ENCODE peak calls at places on chromosome 4, in seven cellular contexts. V, M, Z, E, Y, T and H are unnamed samples.

GRCh38 chr4:68883870-68884269 is 67.7 kb downstream of the UGT2A3 start:
- DNase-seq in Y (no peak), Z (no peak), E (no peak), M (no peak), V (no peak), T (peak), H (no peak)

GRCh38 chr4:114535725-114536124 is 62.9 kb upstream of the UGT8 start:
- DNase-seq in Y (no peak), V (no peak), T (no peak), E (no peak), M (no peak), Z (no peak), H (no peak)

GRCh38 chr4:98663226-98664006 is 5.0 kb upstream of the TSPAN5 start:
- DNase-seq in Y (no peak), V (no peak), T (no peak), M (no peak), E (peak), Z (no peak), H (no peak)

GRCh38 chr4:174244441-174244840 is 39.0 kb downstream of the FBXO8 start:
- DNase-seq in V (peak), T (no peak), E (no peak), Z (no peak), M (no peak), Y (no peak), H (no peak)

GRCh38 chr4:69073375-69073774 is 22.9 kb upstream of the UGT2B7 start:
- DNase-seq in E (no peak), M (no peak), Y (no peak), V (no peak), T (no peak), Z (no peak), H (no peak)

GRCh38 chr4:32661229-32661628 is 1941.1 kb downstream of the PCDH7 start:
- DNase-seq in Z (no peak), M (no peak), Y (no peak), V (no peak), T (no peak), E (no peak), H (no peak)

GRCh38 chr4:48267574-48267973 is 2.1 kb downstream of the TEC start:
- DNase-seq in E (no peak), M (no peak), T (no peak), Z (no peak), Y (no peak), V (no peak), H (no peak)

GRCh38 chr4:39514888-39515401 is 12.3 kb downstream of the UGDH start:
- DNase-seq in V (peak), Y (peak), T (peak), M (peak), Z (no peak), E (peak), H (no peak)

GRCh38 chr4:127505203-127505602 is 127.6 kb upstream of the INTU start:
- DNase-seq in Z (no peak), T (peak), V (peak), E (no peak), Y (peak), M (no peak), H (no peak)

GRCh38 chr4:184693056-184693455 is 40.8 kb downstream of the CENPU start:
- DNase-seq in V (peak), E (no peak), Z (no peak), M (no peak), Y (no peak), T (no peak), H (no peak)

GRCh38 chr4:8410641-8411271 is 29.8 kb downstream of the ACOX3 start:
- DNase-seq in Y (peak), M (peak), Z (no peak), V (peak), E (peak), T (peak), H (no peak)

GRCh38 chr4:72300126-72300525 is 268.3 kb downstream of the NPFFR2 start:
- DNase-seq in Z (no peak), E (no peak), M (no peak), Y (no peak), T (no peak), V (no peak), H (no peak)

GRCh38 chr4:176668324-176668723 is 124.4 kb downstream of the VEGFC start:
- DNase-seq in Y (no peak), M (no peak), E (no peak), V (no peak), T (no peak), Z (no peak), H (no peak)

GRCh38 chr4:3679071-3679825 is 86.9 kb upstream of the ADRA2C start:
- DNase-seq in Y (no peak), E (no peak), T (no peak), M (no peak), Z (peak), V (no peak), H (no peak)

GRCh38 chr4:88219099-88219498 is 60.7 kb upstream of the ABCG2 start:
- DNase-seq in Z (no peak), E (no peak), T (no peak), M (peak), V (peak), Y (no peak), H (no peak)

GRCh38 chr4:7887415-7887814 is 52.2 kb downstream of the AFAP1 start:
- DNase-seq in M (no peak), E (no peak), Y (no peak), T (no peak), V (no peak), Z (no peak), H (no peak)

GRCh38 chr4:128354205-128354821 is 66.7 kb upstream of the PGRMC2 start:
- DNase-seq in Z (no peak), T (peak), Y (no peak), E (peak), M (peak), V (peak), H (no peak)

GRCh38 chr4:145153181-145153903 is 27.0 kb downstream of the OTUD4 start:
- DNase-seq in Z (no peak), T (peak), Y (no peak), V (peak), E (no peak), M (no peak), H (no peak)

GRCh38 chr4:165164257-165164656 is 43.1 kb upstream of the KLHL2 start:
- DNase-seq in V (no peak), E (no peak), Z (no peak), Y (no peak), T (no peak), M (no peak), H (no peak)

GRCh38 chr4:87986508-87986907 is 11.0 kb downstream of the SPP1 start:
- DNase-seq in Y (no peak), M (no peak), E (no peak), Z (no peak), T (no peak), V (no peak), H (no peak)

DNA sequence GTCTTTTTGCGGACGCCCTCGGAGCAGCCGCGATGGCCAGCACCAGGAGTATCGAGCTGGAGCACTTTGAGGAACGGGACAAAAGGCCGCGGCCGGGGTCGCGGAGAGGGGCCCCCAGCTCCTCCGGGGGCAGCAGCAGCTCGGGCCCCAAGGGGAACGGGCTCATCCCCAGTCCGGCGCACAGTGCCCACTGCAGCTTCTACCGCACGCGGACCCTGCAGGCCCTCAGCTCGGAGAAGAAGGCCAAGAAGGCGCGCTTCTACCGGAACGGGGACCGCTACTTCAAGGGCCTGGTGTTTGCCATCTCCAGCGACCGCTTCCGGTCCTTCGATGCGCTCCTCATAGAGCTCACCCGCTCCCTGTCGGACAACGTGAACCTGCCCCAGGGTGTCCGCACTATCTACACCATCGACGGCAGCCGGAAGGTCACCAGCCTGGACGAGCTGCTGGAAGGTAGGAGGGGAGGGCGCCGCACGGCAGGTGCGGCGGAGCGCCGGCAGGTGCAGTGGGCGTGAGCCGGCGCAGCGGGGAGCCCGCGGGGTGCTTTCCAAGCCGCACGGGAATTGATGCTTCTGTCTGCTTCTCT is 844 bp downstream of the DCLK2 start:
- DNase-seq in M (peak), V (peak), Y (peak), Z (no peak), T (peak), E (peak), H (no peak)
- H3K4me3 ChIP-seq in M (peak), V (peak), Y (peak), Z (peak), T (peak), E (peak), H (peak)

GRCh38 chr4:26320453-26321325 is at the start of gene RBPJ:
- DNase-seq in Z (peak), Y (peak), V (peak), T (peak), E (peak), M (peak), H (peak)

GRCh38 chr4:26321326-26322276 is 787 bp downstream of the RBPJ start:
- DNase-seq in Y (peak), T (peak), V (peak), Z (peak), M (peak), E (peak), H (no peak)

GRCh38 chr4:26317766-26318165 is 3.0 kb upstream of the RBPJ start:
- DNase-seq in M (no peak), Y (no peak), V (no peak), T (no peak), E (no peak), Z (no peak), H (no peak)

GRCh38 chr4:26320159-26320452 is 708 bp upstream of the RBPJ start:
- DNase-seq in T (no peak), Z (no peak), M (no peak), E (no peak), Y (no peak), V (peak), H (no peak)

GRCh38 chr4:26319467-26320158 is 1.2 kb upstream of the RBPJ start:
- DNase-seq in V (peak), Z (peak), E (peak), Y (peak), M (peak), T (peak), H (peak)
- TF ChIP-seq POLR2A in V (peak), Z (no peak), E (no peak), Y (peak), M (no peak), T (peak), H (no peak)

GRCh38 chr4:986949-987688 is at the start of gene IDUA:
- DNase-seq in T (peak), E (peak), V (peak), Z (peak), M (peak), Y (peak), H (peak)
- TF ChIP-seq CTCF in T (peak), E (peak), V (peak), Z (no peak), M (peak), Y (peak), H (no peak)

DNA sequence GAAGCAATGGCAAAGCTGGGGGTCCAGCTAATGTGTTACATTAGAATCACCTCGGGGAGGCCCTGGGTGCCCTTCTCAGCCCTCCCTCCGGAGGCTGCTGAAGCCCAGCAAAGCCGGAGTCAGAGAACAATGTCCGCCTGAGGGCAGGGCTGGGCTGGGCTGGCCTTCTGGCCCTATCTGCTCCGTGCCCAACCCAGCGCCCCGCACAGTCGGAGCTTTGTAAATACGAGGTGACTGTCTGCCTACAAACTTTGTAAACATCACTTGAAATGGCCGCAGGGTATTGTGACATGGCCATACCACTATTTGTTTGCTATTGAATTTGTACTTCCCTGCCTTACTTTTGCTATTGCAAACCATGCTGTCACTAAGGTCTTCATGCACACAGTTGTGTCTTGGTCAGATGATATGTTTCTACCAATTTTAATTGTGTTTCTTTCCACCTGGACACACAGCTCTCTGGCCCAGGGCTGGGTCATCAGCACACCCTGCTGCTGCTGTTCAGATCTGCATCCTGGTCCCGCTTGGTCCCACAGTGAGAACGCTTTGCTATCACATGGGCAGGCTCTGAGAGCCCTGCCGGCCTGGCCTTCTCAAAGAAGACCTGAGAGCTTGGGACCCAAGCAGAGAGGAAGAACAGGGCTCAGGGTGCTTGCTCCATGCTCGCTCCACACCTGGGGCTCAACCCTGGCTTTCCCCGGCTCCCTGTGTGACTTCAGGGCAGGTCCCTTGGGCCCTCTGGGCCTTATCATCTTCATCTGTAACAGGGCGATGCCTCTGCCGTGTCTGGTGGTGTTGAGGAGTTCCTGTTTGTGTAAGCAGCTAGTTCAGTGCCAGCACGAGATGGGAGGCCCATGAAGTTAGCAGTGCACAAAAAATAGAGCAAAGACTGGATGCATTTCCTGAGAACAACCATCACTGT is 2.2 kb downstream of the S100P start:
- DNase-seq in E (peak), Y (no peak), V (peak), M (peak), T (no peak), Z (no peak), H (no peak)
- H3K4me3 ChIP-seq in E (no peak), Y (no peak), V (no peak), M (peak), T (no peak), Z (no peak), H (no peak)

GRCh38 chr4:55947912-55948725 is 626 bp upstream of the CEP135 start:
- DNase-seq in T (no peak), Y (no peak), E (no peak), V (peak), Z (no peak), M (peak), H (no peak)
- TF ChIP-seq POLR2A in T (no peak), Y (no peak), E (no peak), V (peak), Z (no peak), M (no peak), H (no peak)

GRCh38 chr4:122759639-122760310 is 27.3 kb downstream of the BBS12 start:
- DNase-seq in T (no peak), Z (no peak), Y (no peak), M (no peak), V (peak), E (no peak), H (no peak)
- TF ChIP-seq CTCF in T (no peak), Z (no peak), Y (no peak), M (peak), V (peak), E (no peak), H (no peak)

DNA sequence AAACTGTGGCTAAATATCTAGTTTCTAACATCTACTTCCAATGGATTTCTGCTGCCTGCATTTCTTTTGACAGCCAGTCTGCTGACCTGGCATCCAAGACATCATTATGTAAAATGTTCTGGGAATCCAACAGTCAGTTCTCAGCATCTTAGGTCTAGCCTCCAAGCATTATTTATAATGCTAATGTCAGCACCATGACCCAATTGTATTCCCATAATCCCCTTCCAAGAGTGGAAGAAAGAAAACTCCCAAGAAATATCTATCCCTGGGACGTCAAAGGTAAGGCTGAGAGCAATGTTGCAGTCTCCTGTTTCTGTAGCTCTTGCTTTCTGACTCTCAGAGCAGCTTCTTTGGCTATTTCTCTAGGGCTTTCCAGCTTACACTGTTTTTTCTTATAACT is 50.6 kb upstream of the GAB1 start:
- DNase-seq in M (no peak), V (no peak), Z (no peak), Y (no peak), T (no peak), E (no peak), H (no peak)
- H3K4me3 ChIP-seq in M (no peak), V (no peak), Z (no peak), Y (no peak), T (no peak), E (no peak), H (no peak)